ENCODE peak calls at places on chromosome 20, in five cellular contexts. One of them, this sample, is unnamed.

GRCh38 chr20:22794200-22794599 is 209.8 kb upstream of the FOXA2 start:
- DNase-seq in epithelial cell of esophagus: no peak
- DNase-seq in foreskin fibroblast: no peak
- DNase-seq in activated CD8-positive, alpha-beta memory T cell treated with anti-CD3 and anti-CD28 coated beads for 48 hours: no peak
- DNase-seq in T-helper 17 cell: no peak
- DNase-seq in this sample: no peak

GRCh38 chr20:62004614-62005013 is 61.1 kb downstream of the TAF4 start:
- DNase-seq in epithelial cell of esophagus: no peak
- DNase-seq in activated CD8-positive, alpha-beta memory T cell treated with anti-CD3 and anti-CD28 coated beads for 48 hours: no peak
- DNase-seq in foreskin fibroblast: no peak
- DNase-seq in T-helper 17 cell: no peak
- DNase-seq in this sample: no peak

GRCh38 chr20:45117581-45117980 is 2.6 kb upstream of the WFDC5 start:
- DNase-seq in T-helper 17 cell: no peak
- DNase-seq in activated CD8-positive, alpha-beta memory T cell treated with anti-CD3 and anti-CD28 coated beads for 48 hours: no peak
- DNase-seq in foreskin fibroblast: no peak
- DNase-seq in epithelial cell of esophagus: no peak
- DNase-seq in this sample: no peak

GRCh38 chr20:45970646-45971424 is 1.2 kb downstream of the ZNF335 start:
- DNase-seq in T-helper 17 cell: no peak
- DNase-seq in epithelial cell of esophagus: peak; percentile 20
- DNase-seq in foreskin fibroblast: peak; percentile 53
- DNase-seq in activated CD8-positive, alpha-beta memory T cell treated with anti-CD3 and anti-CD28 coated beads for 48 hours: no peak
- DNase-seq in this sample: no peak

GRCh38 chr20:24134284-24134683 is 145.7 kb upstream of the GGTLC1 start:
- DNase-seq in epithelial cell of esophagus: peak; percentile 57
- DNase-seq in foreskin fibroblast: no peak
- DNase-seq in T-helper 17 cell: no peak
- DNase-seq in activated CD8-positive, alpha-beta memory T cell treated with anti-CD3 and anti-CD28 coated beads for 48 hours: no peak
- DNase-seq in this sample: no peak

GRCh38 chr20:23290761-23291574 is 59.6 kb upstream of the NXT1 start:
- DNase-seq in T-helper 17 cell: no peak
- DNase-seq in activated CD8-positive, alpha-beta memory T cell treated with anti-CD3 and anti-CD28 coated beads for 48 hours: no peak
- DNase-seq in epithelial cell of esophagus: no peak
- DNase-seq in foreskin fibroblast: no peak
- DNase-seq in this sample: no peak

GRCh38 chr20:32435449-32436107 is 77.4 kb downstream of the ASXL1 start:
- DNase-seq in epithelial cell of esophagus: no peak
- DNase-seq in T-helper 17 cell: no peak
- DNase-seq in activated CD8-positive, alpha-beta memory T cell treated with anti-CD3 and anti-CD28 coated beads for 48 hours: no peak
- DNase-seq in foreskin fibroblast: no peak
- DNase-seq in this sample: no peak

GRCh38 chr20:791056-791455 is 22.8 kb upstream of the SLC52A3 start:
- DNase-seq in foreskin fibroblast: no peak
- DNase-seq in epithelial cell of esophagus: no peak
- DNase-seq in activated CD8-positive, alpha-beta memory T cell treated with anti-CD3 and anti-CD28 coated beads for 48 hours: no peak
- DNase-seq in T-helper 17 cell: no peak
- DNase-seq in this sample: no peak

GRCh38 chr20:52889225-52889624 is 82.9 kb upstream of the TSHZ2 start:
- DNase-seq in epithelial cell of esophagus: peak; percentile 95
- DNase-seq in foreskin fibroblast: peak; percentile 15
- DNase-seq in activated CD8-positive, alpha-beta memory T cell treated with anti-CD3 and anti-CD28 coated beads for 48 hours: no peak
- DNase-seq in T-helper 17 cell: no peak
- DNase-seq in this sample: no peak

GRCh38 chr20:44017905-44018683 is 103.4 kb downstream of the TOX2 start:
- DNase-seq in T-helper 17 cell: no peak
- DNase-seq in epithelial cell of esophagus: peak; percentile 87
- DNase-seq in foreskin fibroblast: peak; percentile 95
- DNase-seq in activated CD8-positive, alpha-beta memory T cell treated with anti-CD3 and anti-CD28 coated beads for 48 hours: no peak
- DNase-seq in this sample: no peak

GRCh38 chr20:20363449-20364015 is 4.4 kb upstream of the INSM1 start:
- DNase-seq in epithelial cell of esophagus: no peak
- DNase-seq in foreskin fibroblast: no peak
- DNase-seq in T-helper 17 cell: no peak
- DNase-seq in activated CD8-positive, alpha-beta memory T cell treated with anti-CD3 and anti-CD28 coated beads for 48 hours: no peak
- DNase-seq in this sample: no peak

GRCh38 chr20:17524551-17524950 is 6.6 kb downstream of the BFSP1 start:
- DNase-seq in T-helper 17 cell: no peak
- DNase-seq in epithelial cell of esophagus: peak; percentile 71
- DNase-seq in foreskin fibroblast: no peak
- DNase-seq in activated CD8-positive, alpha-beta memory T cell treated with anti-CD3 and anti-CD28 coated beads for 48 hours: no peak
- DNase-seq in this sample: no peak

GRCh38 chr20:48783533-48784272 is 44.1 kb downstream of the PREX1 start:
- DNase-seq in foreskin fibroblast: peak; percentile 50
- DNase-seq in epithelial cell of esophagus: no peak
- DNase-seq in activated CD8-positive, alpha-beta memory T cell treated with anti-CD3 and anti-CD28 coated beads for 48 hours: no peak
- DNase-seq in T-helper 17 cell: no peak
- DNase-seq in this sample: no peak

GRCh38 chr20:43953919-43954617 is 39.4 kb downstream of the TOX2 start:
- DNase-seq in activated CD8-positive, alpha-beta memory T cell treated with anti-CD3 and anti-CD28 coated beads for 48 hours: no peak
- DNase-seq in foreskin fibroblast: peak; percentile 55
- DNase-seq in epithelial cell of esophagus: no peak
- DNase-seq in T-helper 17 cell: no peak
- DNase-seq in this sample: no peak

GRCh38 chr20:44247676-44248419 is 740 bp downstream of the GDAP1L1 start:
- DNase-seq in foreskin fibroblast: peak; percentile 55
- DNase-seq in T-helper 17 cell: no peak
- DNase-seq in activated CD8-positive, alpha-beta memory T cell treated with anti-CD3 and anti-CD28 coated beads for 48 hours: no peak
- DNase-seq in epithelial cell of esophagus: peak; percentile 40
- DNase-seq in this sample: no peak

GRCh38 chr20:50267041-50267865 is 76.6 kb downstream of the CEBPB start:
- DNase-seq in epithelial cell of esophagus: peak; percentile 43
- DNase-seq in T-helper 17 cell: no peak
- DNase-seq in activated CD8-positive, alpha-beta memory T cell treated with anti-CD3 and anti-CD28 coated beads for 48 hours: no peak
- DNase-seq in foreskin fibroblast: peak; percentile 87
- DNase-seq in this sample: no peak

GRCh38 chr20:3430376-3431069 is 23.1 kb upstream of the DNAAF9 start:
- DNase-seq in T-helper 17 cell: no peak
- DNase-seq in epithelial cell of esophagus: peak; percentile 30
- DNase-seq in activated CD8-positive, alpha-beta memory T cell treated with anti-CD3 and anti-CD28 coated beads for 48 hours: no peak
- DNase-seq in foreskin fibroblast: no peak
- DNase-seq in this sample: peak; percentile 50

GRCh38 chr20:48100483-48100882 is 315.2 kb upstream of the SULF2 start:
- DNase-seq in foreskin fibroblast: no peak
- DNase-seq in epithelial cell of esophagus: no peak
- DNase-seq in T-helper 17 cell: no peak
- DNase-seq in activated CD8-positive, alpha-beta memory T cell treated with anti-CD3 and anti-CD28 coated beads for 48 hours: no peak
- DNase-seq in this sample: no peak

GRCh38 chr20:38870733-38871559 is 55.3 kb upstream of the FAM83D start:
- DNase-seq in foreskin fibroblast: no peak
- DNase-seq in activated CD8-positive, alpha-beta memory T cell treated with anti-CD3 and anti-CD28 coated beads for 48 hours: no peak
- DNase-seq in T-helper 17 cell: no peak
- DNase-seq in epithelial cell of esophagus: peak; percentile 92
- DNase-seq in this sample: no peak

GRCh38 chr20:54272901-54273488 is 65.1 kb downstream of the PFDN4 start:
- DNase-seq in epithelial cell of esophagus: no peak
- DNase-seq in foreskin fibroblast: no peak
- DNase-seq in activated CD8-positive, alpha-beta memory T cell treated with anti-CD3 and anti-CD28 coated beads for 48 hours: no peak
- DNase-seq in T-helper 17 cell: no peak
- DNase-seq in this sample: no peak

GRCh38 chr20:38216736-38217595 is 43.6 kb downstream of the KIAA1755 start:
- DNase-seq in T-helper 17 cell: no peak
- DNase-seq in foreskin fibroblast: no peak
- DNase-seq in epithelial cell of esophagus: no peak
- DNase-seq in activated CD8-positive, alpha-beta memory T cell treated with anti-CD3 and anti-CD28 coated beads for 48 hours: no peak
- DNase-seq in this sample: no peak

GRCh38 chr20:41364236-41364855 is 2.3 kb downstream of the EMILIN3 start:
- DNase-seq in T-helper 17 cell: no peak
- DNase-seq in activated CD8-positive, alpha-beta memory T cell treated with anti-CD3 and anti-CD28 coated beads for 48 hours: no peak
- DNase-seq in foreskin fibroblast: no peak
- DNase-seq in epithelial cell of esophagus: no peak
- DNase-seq in this sample: no peak

GRCh38 chr20:45409531-45410272 is 1.6 kb downstream of the DBNDD2 start:
- DNase-seq in epithelial cell of esophagus: no peak
- DNase-seq in activated CD8-positive, alpha-beta memory T cell treated with anti-CD3 and anti-CD28 coated beads for 48 hours: no peak
- DNase-seq in T-helper 17 cell: no peak
- DNase-seq in foreskin fibroblast: no peak
- DNase-seq in this sample: no peak

GRCh38 chr20:46113071-46113470 is 5.0 kb upstream of the CD40 start:
- DNase-seq in activated CD8-positive, alpha-beta memory T cell treated with anti-CD3 and anti-CD28 coated beads for 48 hours: no peak
- DNase-seq in foreskin fibroblast: no peak
- DNase-seq in epithelial cell of esophagus: no peak
- DNase-seq in T-helper 17 cell: no peak
- DNase-seq in this sample: no peak

GRCh38 chr20:34560614-34561013 is 2.1 kb downstream of the MAP1LC3A start:
- DNase-seq in T-helper 17 cell: no peak
- DNase-seq in epithelial cell of esophagus: no peak
- DNase-seq in activated CD8-positive, alpha-beta memory T cell treated with anti-CD3 and anti-CD28 coated beads for 48 hours: no peak
- DNase-seq in foreskin fibroblast: no peak
- DNase-seq in this sample: no peak

GRCh38 chr20:35285806-35286076 is 1.2 kb upstream of the EIF6 start:
- DNase-seq in foreskin fibroblast: no peak
- DNase-seq in epithelial cell of esophagus: peak; percentile 59
- DNase-seq in activated CD8-positive, alpha-beta memory T cell treated with anti-CD3 and anti-CD28 coated beads for 48 hours: no peak
- DNase-seq in T-helper 17 cell: no peak
- DNase-seq in this sample: no peak

GRCh38 chr20:36607586-36608387 is 2.2 kb downstream of the RAB5IF start:
- DNase-seq in T-helper 17 cell: no peak
- DNase-seq in foreskin fibroblast: no peak
- DNase-seq in activated CD8-positive, alpha-beta memory T cell treated with anti-CD3 and anti-CD28 coated beads for 48 hours: no peak
- DNase-seq in epithelial cell of esophagus: peak; percentile 46
- DNase-seq in this sample: no peak